ENCODE peak calls at places on chromosomes 16 and 17, in six cellular contexts. J, V, Y, I, F and Z are unnamed samples.

GRCh38 chr17:7560172-7561027 is 1.3 kb upstream of the SENP3 start:
- DNase-seq in V (peak; percentile 80), I (no peak), J (peak; percentile 94), F (no peak), Y (peak; percentile 87), Z (peak; percentile 73)

GRCh38 chr17:66637491-66637890 is 197.4 kb upstream of the CACNG5 start:
- DNase-seq in I (no peak), J (no peak), F (no peak), Y (no peak), V (no peak), Z (no peak)

GRCh38 chr16:10421596-10421995 is 35.7 kb downstream of the ATF7IP2 start:
- DNase-seq in F (no peak), J (no peak), V (no peak), I (no peak), Y (no peak), Z (no peak)

GRCh38 chr17:34076743-34077631 is 178.1 kb upstream of the CCL2 start:
- DNase-seq in V (no peak), I (no peak), F (no peak), J (no peak), Y (no peak), Z (no peak)

GRCh38 chr17:7856081-7856791 is 1.1 kb downstream of the NAA38 start:
- DNase-seq in Y (peak; percentile 82), I (no peak), V (no peak), J (peak; percentile 42), F (no peak), Z (no peak)

GRCh38 chr16:81678326-81679095 is 100.6 kb upstream of the PLCG2 start:
- DNase-seq in F (no peak), I (no peak), V (no peak), Y (no peak), J (no peak), Z (no peak)

GRCh38 chr16:25051446-25052160 is 36.4 kb upstream of the ARHGAP17 start:
- DNase-seq in V (no peak), J (no peak), Y (no peak), I (no peak), F (no peak), Z (no peak)

GRCh38 chr16:2882460-2883026 is 472 bp upstream of the FLYWCH2 start:
- DNase-seq in F (peak; percentile 93), J (peak; percentile 98), I (peak; percentile 97), V (peak; percentile 99), Y (peak; percentile 98), Z (peak; percentile 86)

GRCh38 chr16:28125592-28125991 is 62.1 kb upstream of the GSG1L start:
- DNase-seq in F (no peak), Y (no peak), V (no peak), J (no peak), I (no peak), Z (no peak)

GRCh38 chr17:74957935-74958549 is 14.5 kb downstream of the HID1 start:
- DNase-seq in Y (peak; percentile 81), I (no peak), V (peak; percentile 78), F (peak; percentile 82), J (peak; percentile 93), Z (peak; percentile 87)

GRCh38 chr17:76538281-76538931 is 897 bp upstream of the CYGB start:
- DNase-seq in F (no peak), V (no peak), I (no peak), J (peak; percentile 68), Y (no peak), Z (no peak)

GRCh38 chr17:32878211-32878610 is 1.3 kb upstream of the MYO1D start:
- DNase-seq in J (no peak), F (no peak), V (peak; percentile 92), I (peak; percentile 75), Y (no peak), Z (no peak)

GRCh38 chr16:24539850-24540484 is 601 bp downstream of the RBBP6 start:
- DNase-seq in V (peak; percentile 75), J (no peak), Y (peak; percentile 55), I (no peak), F (peak; percentile 68), Z (no peak)

GRCh38 chr16:21950782-21951521 is 2.2 kb upstream of the UQCRC2 start:
- DNase-seq in V (no peak), I (no peak), F (no peak), Y (peak; percentile 20), J (no peak), Z (no peak)

GRCh38 chr16:8962393-8963009 is 1.2 kb downstream of the USP7 start:
- DNase-seq in I (no peak), J (no peak), F (peak; percentile 51), V (no peak), Y (peak; percentile 56), Z (no peak)

GRCh38 chr17:74430706-74431567 is 951 bp upstream of the GPRC5C start:
- DNase-seq in V (peak; percentile 93), I (no peak), Y (peak; percentile 91), J (peak; percentile 79), F (no peak), Z (peak; percentile 84)

GRCh38 chr17:5789443-5789842 is 205.1 kb upstream of the NLRP1 start:
- DNase-seq in I (no peak), J (peak; percentile 19), V (no peak), Y (no peak), F (no peak), Z (no peak)

GRCh38 chr17:73348824-73349095 is 37.0 kb upstream of the CDC42EP4 start:
- DNase-seq in Y (no peak), F (no peak), J (no peak), V (no peak), I (no peak), Z (no peak)

GRCh38 chr17:39601010-39601597 is 6.6 kb downstream of the NEUROD2 start:
- DNase-seq in Y (no peak), I (no peak), J (peak; percentile 88), V (no peak), F (no peak), Z (no peak)

GRCh38 chr17:45306094-45306493 is 10.7 kb downstream of the MAP3K14 start:
- DNase-seq in J (no peak), V (no peak), F (no peak), I (no peak), Y (no peak), Z (no peak)

GRCh38 chr17:45308016-45308365 is 8.8 kb downstream of the MAP3K14 start:
- DNase-seq in Y (no peak), I (no peak), V (no peak), F (no peak), J (no peak), Z (no peak)

GRCh38 chr17:45305532-45306087 is 11.2 kb downstream of the MAP3K14 start:
- DNase-seq in V (no peak), F (no peak), I (no peak), Y (no peak), J (no peak), Z (no peak)

GRCh38 chr17:45307290-45308015 is 9.4 kb downstream of the MAP3K14 start:
- DNase-seq in Y (no peak), V (no peak), F (no peak), J (no peak), I (no peak), Z (no peak)

GRCh38 chr17:45306623-45307022 is 10.2 kb downstream of the MAP3K14 start:
- DNase-seq in V (no peak), F (no peak), I (no peak), J (no peak), Y (no peak), Z (no peak)
- TF ChIP-seq CTCF in V (no peak), F (no peak), I (no peak), J (peak; percentile 49), Y (no peak), Z (no peak)

DNA sequence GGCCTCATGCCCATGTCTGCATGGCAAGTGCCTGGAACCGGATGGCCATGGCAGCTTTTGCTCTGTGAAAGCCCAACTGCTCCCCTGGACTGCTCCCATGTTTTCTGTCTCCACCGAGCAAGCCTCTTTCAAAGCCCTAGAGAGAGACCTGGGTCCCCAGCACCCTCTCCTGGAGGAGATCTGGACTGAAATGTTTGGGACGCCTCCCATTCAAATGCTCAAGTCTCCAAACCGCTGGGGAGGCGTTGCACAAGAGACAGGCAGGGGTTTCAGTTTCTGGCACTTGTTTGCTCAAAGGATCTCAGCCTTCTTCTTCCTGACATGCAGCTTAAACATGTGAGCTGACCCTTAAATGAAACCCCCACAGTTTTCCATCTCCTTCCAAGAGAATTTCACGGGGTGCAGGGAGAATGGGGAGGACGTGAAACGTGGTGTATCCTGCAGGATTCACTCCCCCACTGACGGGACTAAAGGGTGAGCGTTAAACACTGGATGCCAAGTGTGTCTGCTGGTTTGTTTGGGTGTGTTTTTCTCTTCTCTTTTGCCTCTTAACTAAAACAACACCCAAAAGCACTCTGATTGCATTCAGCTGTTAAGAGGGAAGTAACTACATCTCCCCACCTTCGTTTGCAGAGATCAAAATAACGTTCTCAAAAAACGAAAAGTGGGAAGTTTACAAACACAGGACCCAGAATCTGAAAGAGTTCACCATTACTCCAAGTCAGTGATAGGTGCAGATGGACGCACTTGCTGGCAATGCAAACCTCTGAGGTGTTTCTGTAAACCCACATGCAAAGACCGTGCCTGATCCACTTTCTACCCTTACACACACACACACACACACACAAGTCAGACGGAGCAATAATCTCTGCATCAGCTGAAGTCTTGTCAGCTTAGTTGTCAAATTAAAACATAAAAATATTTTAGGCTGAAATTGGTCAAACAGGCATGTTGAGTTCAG is 256.9 kb downstream of the C16orf95 start:
- DNase-seq in V (peak; percentile 85), Y (no peak), I (no peak), J (no peak), F (no peak), Z (no peak)
- TF ChIP-seq CTCF in V (no peak), Y (no peak), I (peak; percentile 22), J (peak; percentile 37), F (no peak), Z (no peak)

DNA sequence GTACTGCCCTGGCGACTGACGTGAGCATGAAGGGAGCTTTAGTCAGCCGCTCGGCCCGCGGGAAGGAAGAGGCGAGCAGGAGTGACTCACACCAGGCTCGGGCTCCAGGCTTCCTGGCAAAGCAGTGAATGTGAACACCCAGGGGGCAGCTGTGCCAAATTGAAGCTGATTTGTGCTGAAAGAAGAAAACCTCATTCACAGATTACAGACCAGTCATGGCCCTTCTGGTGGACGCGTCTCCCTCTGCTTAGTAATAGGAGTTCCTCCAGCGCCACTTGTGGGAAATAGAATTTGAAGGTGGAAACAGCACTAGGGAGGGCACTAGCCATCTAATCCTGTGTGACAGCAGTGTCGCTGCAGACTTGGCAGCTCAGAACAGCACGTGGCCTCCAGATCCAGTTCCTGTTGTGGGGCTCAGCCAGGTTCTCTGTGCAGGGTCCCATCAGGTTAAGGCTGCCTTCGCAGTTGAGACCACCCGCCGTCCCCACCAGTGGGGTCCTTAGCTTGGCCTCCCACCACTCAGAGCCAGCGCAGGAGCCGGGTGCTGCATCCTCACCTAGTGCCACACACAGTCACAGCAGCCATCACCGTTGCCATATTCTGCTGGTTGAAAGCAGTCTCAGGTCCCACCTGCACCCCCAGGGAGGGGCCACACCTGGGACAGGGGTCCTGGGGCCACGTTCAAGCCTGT is 164.5 kb upstream of the CHMP6 start:
- DNase-seq in I (peak; percentile 94), V (peak; percentile 95), Y (no peak), F (no peak), J (peak; percentile 71), Z (no peak)
- TF ChIP-seq CTCF in I (no peak), V (peak; percentile 19), Y (no peak), F (no peak), J (no peak), Z (no peak)

DNA sequence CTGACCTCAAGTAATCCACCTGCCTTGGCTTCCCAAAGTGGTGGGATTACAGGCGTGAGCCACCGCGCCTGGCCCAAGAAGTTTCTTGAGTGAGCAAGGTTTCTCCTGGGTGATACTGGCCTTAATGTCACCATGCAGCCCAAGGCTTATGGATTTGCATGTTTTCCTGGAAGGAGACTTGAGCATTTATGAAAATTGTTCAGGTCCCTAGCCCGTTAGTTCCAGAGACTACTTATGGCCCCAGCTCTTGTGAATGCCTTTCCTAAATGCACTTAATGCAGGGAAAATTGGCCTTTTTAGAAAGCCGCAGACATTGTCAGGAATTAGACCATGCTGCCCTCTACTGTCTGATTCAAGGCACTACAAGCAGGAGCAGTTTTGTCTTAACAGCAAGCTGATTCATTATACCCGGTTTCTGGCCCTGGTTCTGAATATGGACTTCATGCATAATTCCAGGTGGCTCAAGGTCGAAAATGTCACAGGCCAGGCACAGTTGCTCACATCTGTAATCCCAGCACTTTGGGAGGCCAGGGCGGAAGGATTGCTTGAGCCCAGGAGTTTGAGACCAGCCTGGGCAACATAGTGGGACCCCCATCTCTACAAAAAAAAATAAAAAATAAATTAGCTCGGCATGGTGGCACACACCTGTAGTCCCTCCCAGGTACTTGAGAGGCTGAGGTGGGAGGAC is 91.3 kb downstream of the SNX29 start:
- DNase-seq in V (peak; percentile 82), F (no peak), J (peak; percentile 70), Y (peak; percentile 58), I (peak; percentile 62), Z (peak; percentile 37)
- TF ChIP-seq CTCF in V (peak; percentile 96), F (peak; percentile 87), J (peak; percentile 92), Y (peak; percentile 93), I (peak; percentile 91), Z (peak; percentile 97)